ENCODE peak calls at places on chromosome X, in four cellular contexts. V is GM12891, H is K562, Y is GM12878. Q is an unnamed sample.

GRCh38 chrX:110070970-110071369 is 68.1 kb downstream of the TMEM164 start:
- DNase-seq in Y (no peak), H (no peak), V (no peak), Q (no peak)

GRCh38 chrX:65488496-65488895 is 46.1 kb downstream of the LAS1L start:
- DNase-seq in H (no peak), V (no peak), Y (no peak), Q (no peak)

GRCh38 chrX:16825306-16826035 is 39.2 kb downstream of the TXLNG start:
- DNase-seq in Y (no peak), H (no peak), V (no peak), Q (no peak)

GRCh38 chrX:11758400-11759171 is 549 bp downstream of the MSL3 start:
- DNase-seq in V (peak; percentile 53), H (peak; percentile 88), Y (no peak), Q (peak; percentile 79)

GRCh38 chrX:87518504-87518903 is 902 bp downstream of the KLHL4 start:
- DNase-seq in Y (no peak), H (no peak), V (no peak), Q (no peak)

GRCh38 chrX:19372170-19373033 is 28.7 kb downstream of the PDHA1 start:
- DNase-seq in H (peak; percentile 68), Y (no peak), V (peak; percentile 57), Q (no peak)

GRCh38 chrX:150869450-150869849 is 29.0 kb downstream of the CD99L2 start:
- DNase-seq in V (no peak), Y (no peak), H (no peak), Q (no peak)

GRCh38 chrX:53421772-53422090 is 723 bp downstream of the SMC1A start:
- DNase-seq in Y (no peak), H (no peak), V (no peak), Q (no peak)

GRCh38 chrX:15646031-15646430 is 18.6 kb downstream of the CLTRN start:
- DNase-seq in V (no peak), H (no peak), Y (no peak), Q (no peak)

DNA sequence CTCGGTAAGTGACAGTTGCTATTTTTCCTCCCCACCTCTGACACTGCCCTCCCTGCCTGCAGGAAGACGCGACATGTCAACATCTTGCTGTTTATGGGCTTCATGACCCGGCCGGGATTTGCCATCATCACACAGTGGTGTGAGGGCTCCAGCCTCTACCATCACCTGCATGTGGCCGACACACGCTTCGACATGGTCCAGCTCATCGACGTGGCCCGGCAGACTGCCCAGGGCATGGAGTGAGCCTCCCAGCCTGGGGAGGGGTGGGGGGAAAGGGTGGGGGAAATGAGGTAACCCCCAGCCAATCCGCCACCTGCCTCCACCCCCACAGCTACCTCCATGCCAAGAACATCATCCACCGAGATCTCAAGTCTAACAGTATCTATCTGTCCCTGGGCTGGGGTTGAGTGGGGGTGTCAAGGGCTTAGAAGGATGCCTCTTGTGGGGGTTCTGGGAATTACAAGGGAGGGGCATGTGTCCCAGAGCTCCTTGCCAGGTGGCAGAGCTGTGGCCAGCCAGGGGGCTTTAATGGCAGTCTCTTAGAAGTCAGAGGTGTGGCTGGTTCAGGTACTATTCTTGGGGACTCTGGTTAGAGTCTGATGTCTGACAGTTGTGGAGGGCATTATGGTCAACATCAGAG is 7.8 kb downstream of the ARAF start:
- DNase-seq in H (peak; percentile 43), V (no peak), Y (no peak), Q (no peak)
- TF ChIP-seq SPI1 in H (no peak), V (no peak), Y (no peak), Q (no peak)

DNA sequence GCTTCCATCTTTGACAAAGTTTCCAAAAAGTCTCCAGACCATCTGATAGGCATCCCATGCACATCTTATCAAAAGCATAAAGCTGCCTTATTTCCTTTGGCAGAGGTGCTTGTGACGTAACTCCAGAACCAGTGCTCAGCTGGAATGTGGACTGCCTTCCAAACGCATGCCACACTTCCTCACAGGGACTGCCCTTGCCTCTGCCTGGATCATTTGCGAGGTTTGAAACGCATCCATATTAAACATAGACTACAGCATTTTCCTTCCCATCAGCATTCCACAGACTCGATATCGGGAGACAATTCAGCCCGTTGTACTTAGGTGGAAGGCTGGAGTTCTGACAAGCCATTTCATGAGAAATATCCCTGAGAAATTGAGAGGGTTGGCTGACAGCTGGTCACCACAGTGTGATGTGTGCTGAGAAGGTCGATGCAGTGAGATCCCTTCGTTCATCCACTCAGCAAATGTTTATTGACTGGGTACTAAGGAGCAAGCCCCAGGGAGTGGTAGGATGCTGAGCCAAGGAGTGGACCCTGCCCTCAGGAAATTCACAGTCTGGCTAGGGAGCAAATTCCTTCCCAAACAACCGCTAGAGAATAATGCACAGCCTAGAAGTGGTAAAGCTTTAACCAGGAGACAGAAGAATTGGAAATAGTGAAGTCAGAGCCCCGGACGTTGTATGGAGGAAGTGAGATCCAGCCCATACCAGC is 376.0 kb downstream of the BCOR start:
- DNase-seq in V (no peak), H (no peak), Y (no peak), Q (no peak)
- TF ChIP-seq SPI1 in V (no peak), H (no peak), Y (no peak), Q (no peak)

DNA sequence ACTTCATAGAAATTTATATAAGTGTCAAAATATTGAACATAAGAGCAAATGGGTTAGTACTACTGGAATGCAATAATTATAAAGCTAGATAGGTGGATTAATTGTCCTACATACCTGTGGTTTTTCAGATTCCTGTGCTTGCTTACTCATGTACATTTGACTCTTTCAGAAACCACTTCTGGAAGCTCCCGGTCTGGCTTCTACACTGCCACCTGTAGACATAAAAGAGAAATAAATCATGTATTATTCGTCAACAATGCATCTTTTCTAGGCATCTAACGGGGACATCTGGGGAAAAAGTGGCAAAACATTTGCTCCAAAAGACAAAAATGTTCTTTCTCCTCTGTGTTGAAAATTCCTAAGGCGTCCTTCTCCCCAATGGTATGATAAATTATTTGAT is 648.6 kb upstream of the DIPK2B start:
- DNase-seq in V (no peak), H (peak; percentile 3), Y (no peak), Q (no peak)
- TF ChIP-seq SPI1 in V (no peak), H (no peak), Y (no peak), Q (no peak)

GRCh38 chrX:119996069-119996468 is 52.5 kb upstream of the NKAP start:
- DNase-seq in Y (no peak), V (no peak), H (no peak), Q (no peak)

GRCh38 chrX:119989905-119990408 is 46.4 kb upstream of the NKAP start:
- DNase-seq in Y (no peak), H (no peak), V (no peak), Q (no peak)

GRCh38 chrX:119986203-119986602 is 42.7 kb upstream of the NKAP start:
- DNase-seq in V (no peak), H (no peak), Y (no peak), Q (no peak)

GRCh38 chrX:119990995-119991787 is 47.6 kb upstream of the NKAP start:
- DNase-seq in H (no peak), Y (no peak), V (no peak), Q (no peak)

GRCh38 chrX:119990409-119990994 is 47.0 kb upstream of the NKAP start:
- DNase-seq in H (no peak), V (no peak), Y (no peak), Q (peak; percentile 25)
- TF ChIP-seq SPI1 in H (no peak), V (no peak), Y (no peak), Q (no peak)

DNA sequence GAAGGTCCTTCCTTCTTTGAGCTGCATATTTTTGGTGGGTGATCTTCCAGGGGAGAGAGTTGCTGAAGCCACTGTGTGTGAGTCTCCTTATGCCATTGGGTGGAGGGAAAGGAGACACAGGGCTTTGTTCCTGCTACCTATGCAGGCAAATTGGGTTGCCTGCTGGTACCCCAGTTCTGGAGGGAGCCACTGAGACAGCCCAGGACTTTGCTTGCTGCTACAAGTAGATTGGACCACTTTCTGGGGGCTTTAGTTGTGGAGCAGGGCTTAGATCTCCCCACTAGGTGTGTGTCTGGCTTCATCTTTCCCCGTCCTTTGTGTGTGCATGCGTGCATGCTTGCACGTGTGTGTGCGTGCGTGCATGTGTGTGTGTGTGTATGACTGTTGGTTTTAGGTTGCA is 10.0 kb downstream of the CITED1 start:
- DNase-seq in V (no peak), Y (no peak), H (no peak), Q (no peak)
- TF ChIP-seq SPI1 in V (no peak), Y (no peak), H (no peak), Q (no peak)

DNA sequence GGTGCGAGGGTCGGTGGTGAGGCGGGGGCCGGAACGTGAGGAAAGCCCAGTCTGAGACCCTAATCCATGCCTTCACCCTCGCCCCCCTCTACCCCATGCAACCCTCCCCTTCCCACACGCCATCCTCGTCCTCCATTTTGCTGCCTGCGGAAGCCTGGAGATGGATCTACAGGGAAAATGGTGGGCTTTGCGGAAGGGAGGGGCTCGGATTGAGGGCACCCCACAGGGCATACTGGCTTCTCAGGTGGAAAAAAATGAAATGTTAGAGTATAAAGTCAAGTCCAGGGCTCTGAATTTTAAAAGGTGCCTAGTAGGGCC is 819 bp downstream of the BEX4 start:
- DNase-seq in V (peak; percentile 7), Y (no peak), H (peak; percentile 28), Q (no peak)
- TF ChIP-seq SPI1 in V (no peak), Y (no peak), H (no peak), Q (no peak)

Q was measured in HL-60.